ENCODE peak calls at places on chromosomes 16 and 17, in eight cellular contexts. E is heart left ventricle, A is HCT116, L is NT2/D1, X is A549, H is left ventricle myocardium inferior, G is GM23338, B is endothelial cell of umbilical vein. K is an unnamed sample.
A peak's percentile ranks its signal among the peaks of the same experiment; 100 is the strongest.

GRCh38 chr16:57607676-57608461 is 20.6 kb upstream of the ADGRG1 start:
- DNase-seq in E (no peak), A (no peak), L (no peak), X (no peak), H (no peak), G (no peak), B (no peak), K (no peak)

GRCh38 chr16:23508589-23509440 is 1.5 kb downstream of the GGA2 start:
- DNase-seq in E (no peak), A (no peak), L (peak; percentile 27), X (no peak), H (no peak), G (peak; percentile 69), B (peak; percentile 38), K (no peak)

GRCh38 chr16:81866820-81867440 is 87.8 kb downstream of the PLCG2 start:
- DNase-seq in E (peak; percentile 76), A (no peak), L (no peak), X (no peak), H (peak; percentile 68), G (no peak), B (peak; percentile 60), K (no peak)

GRCh38 chr17:72305964-72306551 is 185.2 kb downstream of the SOX9 start:
- DNase-seq in E (no peak), A (no peak), L (no peak), X (no peak), H (peak; percentile 33), G (no peak), B (no peak), K (no peak)

GRCh38 chr17:76444518-76445311 is 8.2 kb downstream of the UBE2O start:
- DNase-seq in E (no peak), A (no peak), L (peak; percentile 58), X (no peak), H (no peak), G (peak; percentile 73), B (no peak), K (no peak)

GRCh38 chr17:9900744-9901143 is 4.3 kb downstream of the RCVRN start:
- DNase-seq in E (no peak), A (no peak), L (no peak), X (no peak), H (no peak), G (no peak), B (no peak), K (no peak)

GRCh38 chr17:41678411-41678906 is 10.2 kb upstream of the EIF1 start:
- DNase-seq in E (no peak), A (no peak), L (no peak), X (peak; percentile 76), H (no peak), G (no peak), B (peak; percentile 51), K (no peak)

GRCh38 chr16:50708373-50709060 is 15.1 kb downstream of the NOD2 start:
- DNase-seq in E (no peak), A (no peak), L (no peak), X (no peak), H (no peak), G (no peak), B (no peak), K (no peak)

GRCh38 chr16:1054660-1055556 is 17.6 kb upstream of the SSTR5 start:
- DNase-seq in E (peak; percentile 51), A (peak; percentile 37), L (peak; percentile 30), X (peak; percentile 57), H (peak; percentile 70), G (peak; percentile 91), B (peak; percentile 36), K (peak; percentile 71)

GRCh38 chr17:978110-979093 is 1.2 kb downstream of the NXN start:
- DNase-seq in E (peak; percentile 37), A (no peak), L (no peak), X (no peak), H (peak; percentile 55), G (no peak), B (peak; percentile 48), K (no peak)

GRCh38 chr16:19933740-19934139 is 49.1 kb upstream of the GPRC5B start:
- DNase-seq in E (no peak), A (no peak), L (no peak), X (no peak), H (no peak), G (peak; percentile 42), B (no peak), K (no peak)

GRCh38 chr17:17325228-17325627 is 22.1 kb downstream of the NT5M start:
- DNase-seq in E (no peak), A (no peak), L (no peak), X (no peak), H (no peak), G (no peak), B (no peak), K (no peak)

GRCh38 chr16:11833951-11834695 is 17.2 kb downstream of the RSL1D1 start:
- DNase-seq in E (no peak), A (no peak), L (no peak), X (peak; percentile 24), H (no peak), G (no peak), B (no peak), K (no peak)

GRCh38 chr16:48369765-48370164 is 15.4 kb downstream of the SIAH1 start:
- DNase-seq in E (no peak), A (no peak), L (no peak), X (no peak), H (no peak), G (peak; percentile 42), B (no peak), K (no peak)
- H3K4me1 ChIP-seq in E (peaks cover 82% of the 10 kb centered on the region), A (peaks cover 37% of the 10 kb centered on the region), L (peaks cover 3% of the 10 kb centered on the region), X (peaks cover 79% of the 10 kb centered on the region), H (peaks cover 93% of the 10 kb centered on the region), G (peaks cover 40% of the 10 kb centered on the region), B (peaks cover 14% of the 10 kb centered on the region), K (peaks cover 28% of the 10 kb centered on the region)

GRCh38 chr17:16215273-16215964 is at the start of gene NCOR1:
- DNase-seq in E (peak; percentile 94), A (peak; percentile 82), L (peak; percentile 83), X (peak; percentile 97), H (peak; percentile 93), G (peak; percentile 97), B (peak; percentile 90), K (peak; percentile 87)

GRCh38 chr17:16215965-16216316 is 607 bp upstream of the NCOR1 start:
- DNase-seq in E (no peak), A (peak; percentile 24), L (peak; percentile 22), X (no peak), H (no peak), G (peak; percentile 78), B (no peak), K (no peak)

GRCh38 chr17:16212793-16213192 is 2.5 kb downstream of the NCOR1 start:
- DNase-seq in E (no peak), A (no peak), L (no peak), X (no peak), H (no peak), G (no peak), B (no peak), K (no peak)

GRCh38 chr17:16214190-16215001 is 938 bp downstream of the NCOR1 start:
- DNase-seq in E (no peak), A (no peak), L (no peak), X (no peak), H (no peak), G (no peak), B (peak; percentile 70), K (no peak)

GRCh38 chr17:16215002-16215272 is 397 bp downstream of the NCOR1 start:
- DNase-seq in E (no peak), A (no peak), L (peak; percentile 8), X (peak; percentile 61), H (peak; percentile 45), G (peak; percentile 69), B (no peak), K (peak; percentile 51)
- H3K4me1 ChIP-seq in E (peaks cover 42% of the 10 kb centered on the region), A (peaks cover 37% of the 10 kb centered on the region), L (no peaks in the 10 kb centered on the region), X (peaks cover 34% of the 10 kb centered on the region), H (peaks cover 67% of the 10 kb centered on the region), G (peaks cover 17% of the 10 kb centered on the region), B (peaks cover 22% of the 10 kb centered on the region), K (no peaks in the 10 kb centered on the region)

GRCh38 chr17:29561541-29562517 is 5.0 kb downstream of the ABHD15 start:
- DNase-seq in E (peak; percentile 29), A (no peak), L (no peak), X (no peak), H (no peak), G (no peak), B (no peak), K (no peak)

GRCh38 chr17:29560306-29560705 is 6.5 kb downstream of the ABHD15 start:
- DNase-seq in E (no peak), A (no peak), L (no peak), X (no peak), H (no peak), G (no peak), B (no peak), K (no peak)

GRCh38 chr17:29557085-29557697 is 9.6 kb downstream of the ABHD15 start:
- DNase-seq in E (no peak), A (no peak), L (no peak), X (no peak), H (no peak), G (no peak), B (no peak), K (no peak)

GRCh38 chr17:29557717-29558116 is 9.1 kb downstream of the ABHD15 start:
- DNase-seq in E (no peak), A (no peak), L (no peak), X (no peak), H (no peak), G (no peak), B (no peak), K (no peak)

DNA sequence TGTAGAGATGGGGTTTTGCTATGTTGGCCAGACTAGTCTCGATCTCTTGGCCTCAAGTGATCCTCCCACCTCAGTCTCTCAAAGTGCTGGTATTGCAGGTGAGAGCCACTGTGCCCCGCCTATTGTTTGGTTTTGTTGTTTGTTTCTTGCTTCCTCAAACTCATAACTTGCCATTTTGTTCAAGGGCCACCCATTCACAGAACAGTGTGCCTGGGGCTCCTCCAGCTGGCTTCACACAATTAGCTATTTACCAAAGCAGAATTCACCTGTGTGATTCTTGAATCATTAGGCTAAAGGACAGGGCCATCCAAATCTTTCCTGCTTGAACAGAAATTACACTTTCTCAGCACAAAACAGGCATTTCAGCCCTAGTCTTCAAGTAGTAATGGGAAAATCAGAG is 7.2 kb downstream of the ABHD15 start:
- DNase-seq in E (no peak), A (no peak), L (no peak), X (no peak), H (no peak), G (no peak), B (no peak), K (no peak)
- H3K4me1 ChIP-seq in E (peaks cover 12% of the 10 kb centered on the region), A (no peaks in the 10 kb centered on the region), L (peaks cover 3% of the 10 kb centered on the region), X (peaks cover 35% of the 10 kb centered on the region), H (peaks cover 21% of the 10 kb centered on the region), G (no peaks in the 10 kb centered on the region), B (no peaks in the 10 kb centered on the region), K (peaks cover 40% of the 10 kb centered on the region)

GRCh38 chr17:64022631-64023063 is 2.2 kb upstream of the ICAM2 start:
- DNase-seq in E (no peak), A (no peak), L (no peak), X (no peak), H (no peak), G (no peak), B (peak; percentile 35), K (no peak)

GRCh38 chr17:64024215-64024654 is 3.8 kb upstream of the ICAM2 start:
- DNase-seq in E (no peak), A (no peak), L (no peak), X (no peak), H (no peak), G (no peak), B (peak; percentile 87), K (no peak)

GRCh38 chr17:64025732-64026294 is 5.4 kb upstream of the ICAM2 start:
- DNase-seq in E (peak; percentile 77), A (peak; percentile 84), L (peak; percentile 68), X (peak; percentile 87), H (peak; percentile 73), G (peak; percentile 95), B (peak; percentile 82), K (peak; percentile 87)

GRCh38 chr17:64028874-64029464 is 8.5 kb upstream of the ICAM2 start:
- DNase-seq in E (peak; percentile 60), A (peak; percentile 66), L (peak; percentile 13), X (peak; percentile 73), H (peak; percentile 42), G (peak; percentile 82), B (peak; percentile 67), K (peak; percentile 77)

GRCh38 chr17:64024781-64025731 is 4.6 kb upstream of the ICAM2 start:
- DNase-seq in E (no peak), A (no peak), L (no peak), X (no peak), H (no peak), G (no peak), B (peak; percentile 48), K (no peak)
- H3K4me1 ChIP-seq in E (no peaks in the 10 kb centered on the region), A (peaks cover 11% of the 10 kb centered on the region), L (no peaks in the 10 kb centered on the region), X (peaks cover 3% of the 10 kb centered on the region), H (peaks cover 28% of the 10 kb centered on the region), G (no peaks in the 10 kb centered on the region), B (peaks cover 34% of the 10 kb centered on the region), K (no peaks in the 10 kb centered on the region)